ENCODE peak calls at places on chromosomes 1 and 21, in five cellular contexts. P is ovary, S is progenitor cell of endocrine pancreas, L is B cell, Y is endothelial cell. A is an unnamed sample.

GRCh38 chr1:225504776-225505175 is 76.9 kb upstream of the LBR start:
- DNase-seq in L (no peak), S (no peak), Y (no peak), P (no peak), A (peak)

GRCh38 chr21:43958364-43959158 is 53.5 kb upstream of the TRAPPC10 start:
- DNase-seq in S (no peak), L (no peak), Y (no peak), P (no peak), A (no peak)

GRCh38 chr21:27831821-27832569 is 865.1 kb upstream of the ADAMTS5 start:
- DNase-seq in Y (no peak), L (no peak), P (no peak), S (no peak), A (peak)

GRCh38 chr21:41536076-41536826 is 28.3 kb upstream of the TMPRSS2 start:
- DNase-seq in Y (no peak), S (no peak), L (no peak), P (no peak), A (peak)

GRCh38 chr1:238226805-238227204 is 336.1 kb upstream of the ZP4 start:
- DNase-seq in L (no peak), S (no peak), P (no peak), Y (no peak), A (no peak)

GRCh38 chr1:115129071-115129640 is 39.9 kb upstream of the TSPAN2 start:
- DNase-seq in Y (no peak), L (no peak), S (no peak), P (no peak), A (no peak)

GRCh38 chr1:46173361-46173856 is 1.5 kb upstream of the TSPAN1 start:
- DNase-seq in Y (no peak), L (peak), S (no peak), P (no peak), A (no peak)

GRCh38 chr1:91622586-91622985 is 121.9 kb downstream of the CDC7 start:
- DNase-seq in Y (no peak), S (no peak), L (no peak), P (peak), A (no peak)

GRCh38 chr1:182249201-182249676 is 142.4 kb downstream of the GLUL start:
- DNase-seq in P (no peak), S (no peak), L (no peak), Y (no peak), A (peak)

GRCh38 chr1:150346316-150346715 is 17.6 kb upstream of the RPRD2 start:
- DNase-seq in S (no peak), L (no peak), Y (no peak), P (no peak), A (no peak)

GRCh38 chr21:41161428-41161827 is 6.5 kb upstream of the BACE2 start:
- DNase-seq in Y (no peak), P (no peak), S (no peak), L (no peak), A (no peak)

GRCh38 chr1:31905681-31906080 is 32.5 kb downstream of the PTP4A2 start:
- DNase-seq in L (no peak), P (no peak), Y (no peak), S (no peak), A (no peak)
- TF ChIP-seq CTCF in L (no peak), P (no peak), Y (no peak), S (no peak), A (no peak)

DNA sequence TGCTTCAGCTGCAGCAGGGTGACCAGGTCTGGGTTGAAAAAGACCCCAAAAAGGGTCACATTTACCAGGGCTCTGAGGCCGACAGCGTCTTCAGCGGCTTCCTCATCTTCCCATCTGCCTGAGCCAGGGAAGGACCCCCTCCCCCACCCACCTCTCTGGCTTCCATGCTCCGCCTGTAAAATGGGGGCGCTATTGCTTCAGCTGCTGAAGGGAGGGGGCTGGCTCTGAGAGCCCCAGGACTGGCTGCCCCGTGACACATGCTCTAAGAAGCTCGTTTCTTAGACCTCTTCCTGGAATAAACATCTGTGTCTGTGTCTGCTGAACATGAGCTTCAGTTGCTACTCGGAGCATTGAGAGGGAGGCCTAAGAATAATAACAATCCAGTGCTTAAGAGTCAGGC is 2.9 kb downstream of the C1QA start:
- DNase-seq in P (no peak), S (no peak), Y (peak), L (no peak), A (no peak)
- TF ChIP-seq CTCF in P (no peak), S (no peak), Y (no peak), L (no peak), A (no peak)

GRCh38 chr1:210853276-210853675 is 280.7 kb downstream of the KCNH1 start:
- DNase-seq in Y (no peak), L (no peak), P (no peak), S (no peak), A (no peak)
- TF ChIP-seq CTCF in Y (no peak), L (no peak), P (no peak), S (no peak), A (no peak)

GRCh38 chr21:33811147-33812024 is 104.2 kb downstream of the ATP5PO start:
- DNase-seq in P (no peak), Y (no peak), L (no peak), S (no peak), A (no peak)

GRCh38 chr21:33817136-33817535 is 98.5 kb downstream of the ATP5PO start:
- DNase-seq in L (no peak), Y (no peak), S (no peak), P (no peak), A (no peak)

GRCh38 chr21:33815153-33815707 is 100.4 kb downstream of the ATP5PO start:
- DNase-seq in Y (no peak), L (no peak), S (no peak), P (no peak), A (no peak)

GRCh38 chr21:33816148-33816547 is 99.5 kb downstream of the ATP5PO start:
- DNase-seq in Y (no peak), P (no peak), S (no peak), L (no peak), A (no peak)

GRCh38 chr21:33813832-33814231 is 101.8 kb downstream of the ATP5PO start:
- DNase-seq in P (no peak), Y (no peak), L (no peak), S (no peak), A (no peak)
- TF ChIP-seq CTCF in P (no peak), Y (no peak), L (no peak), S (no peak), A (no peak)

GRCh38 chr1:79325705-79326104 is 319.2 kb upstream of the ADGRL4 start:
- DNase-seq in Y (no peak), L (no peak), P (no peak), S (no peak), A (no peak)

GRCh38 chr1:79325126-79325525 is 318.6 kb upstream of the ADGRL4 start:
- DNase-seq in Y (no peak), S (no peak), P (no peak), L (no peak), A (no peak)

GRCh38 chr1:79323240-79324025 is 316.9 kb upstream of the ADGRL4 start:
- DNase-seq in S (no peak), Y (no peak), P (no peak), L (no peak), A (peak)

GRCh38 chr1:79326875-79327274 is 320.3 kb upstream of the ADGRL4 start:
- DNase-seq in P (no peak), S (no peak), Y (no peak), L (no peak), A (no peak)

GRCh38 chr1:79322511-79323027 is 316.0 kb upstream of the ADGRL4 start:
- DNase-seq in L (no peak), S (no peak), P (no peak), Y (no peak), A (peak)
- TF ChIP-seq CTCF in L (no peak), S (no peak), P (no peak), Y (peak), A (no peak)

DNA sequence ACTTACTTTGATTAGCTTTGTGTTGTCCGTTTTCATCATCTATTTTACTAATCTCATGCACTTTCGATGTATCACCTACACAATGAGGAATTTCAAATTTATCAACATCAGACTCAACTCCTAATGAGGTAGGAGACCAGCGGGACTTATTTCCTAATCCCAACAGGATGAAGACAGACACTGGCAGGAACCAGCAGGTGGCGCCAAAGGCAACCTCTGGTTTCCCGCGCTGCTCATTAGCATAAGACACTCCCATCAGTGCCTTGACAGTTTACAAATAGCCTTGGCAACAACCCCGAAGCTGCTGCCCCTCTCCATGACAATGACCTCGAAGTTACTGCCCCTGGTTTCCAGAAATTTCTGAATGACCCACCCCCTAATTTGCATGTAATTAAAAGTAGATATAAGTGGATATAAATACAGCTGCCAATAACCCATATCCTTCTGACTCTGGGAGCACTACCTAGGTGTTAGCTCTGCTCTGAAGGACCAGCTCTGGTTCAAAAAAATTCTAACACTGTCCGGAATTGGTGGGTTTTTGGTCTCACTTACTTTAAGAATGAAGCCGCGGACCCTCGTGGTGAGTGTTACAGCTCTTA is 974.8 kb downstream of the ADGRL2 start:
- DNase-seq in P (no peak), Y (peak), S (no peak), L (peak), A (peak)
- TF ChIP-seq CTCF in P (no peak), Y (peak), S (peak), L (no peak), A (peak)